ENCODE peak calls at places on chromosomes 6 and 20, in five cellular contexts. E, C, T, H and I are unnamed samples.

GRCh38 chr6:147154454-147154853 is 49.8 kb upstream of the STXBP5 start:
- DNase-seq in E (no peak), C (no peak), T (peak), H (peak), I (peak)

GRCh38 chr20:15205719-15206118 is 868.3 kb upstream of the FLRT3 start:
- DNase-seq in E (no peak), C (no peak), T (no peak), H (no peak), I (no peak)

GRCh38 chr6:101226677-101227135 is 166.8 kb upstream of the GRIK2 start:
- DNase-seq in E (no peak), C (peak), T (no peak), H (peak), I (peak)

GRCh38 chr6:44800171-44800671 is 412.7 kb downstream of the CDC5L start:
- DNase-seq in E (no peak), C (no peak), T (no peak), H (peak), I (peak)

GRCh38 chr6:105836379-105836778 is 249.8 kb upstream of the PRDM1 start:
- DNase-seq in E (no peak), C (no peak), T (no peak), H (no peak), I (no peak)

GRCh38 chr6:162690158-162690557 is 37.4 kb downstream of the PRKN start:
- DNase-seq in E (no peak), C (no peak), T (no peak), H (no peak), I (no peak)

GRCh38 chr6:17703256-17703694 is 3.5 kb downstream of the NUP153 start:
- DNase-seq in E (peak), C (no peak), T (no peak), H (peak), I (peak)

GRCh38 chr6:84018453-84019061 is 15.0 kb upstream of the MRAP2 start:
- DNase-seq in E (no peak), C (no peak), T (no peak), H (no peak), I (no peak)

GRCh38 chr6:29968130-29968529 is 25.8 kb downstream of the HLA-A start:
- DNase-seq in E (no peak), C (no peak), T (no peak), H (peak), I (peak)

GRCh38 chr6:28446818-28447511 is 3.7 kb upstream of the ZSCAN23 start:
- DNase-seq in E (no peak), C (no peak), T (no peak), H (peak), I (peak)